ENCODE peak calls at places on chromosomes 13 and 19, in ten cellular contexts. Y is stomach, A is prostate gland, W is upper lobe of left lung, V is transverse colon, N is K562, D is breast epithelium, P is GM23338, O is sigmoid colon, X is HL-60. S is an unnamed sample.

GRCh38 chr19:2494084-2494446 is 18.1 kb downstream of the GADD45B start:
- DNase-seq in X (no peak), W (no peak), D (no peak), Y (no peak), N (no peak), O (no peak), A (no peak), P (no peak), V (no peak), S (no peak)

GRCh38 chr13:28037399-28037798 is 48.9 kb upstream of the URAD start:
- DNase-seq in W (no peak), D (no peak), A (no peak), O (no peak), Y (no peak), V (no peak), N (no peak), X (peak; percentile 29), P (no peak), S (no peak)

GRCh38 chr13:33050161-33050560 is 33.9 kb downstream of the KL start:
- DNase-seq in W (no peak), N (no peak), Y (no peak), P (no peak), X (no peak), D (no peak), A (no peak), V (no peak), O (no peak), S (no peak)

GRCh38 chr19:56155124-56155687 is 14.1 kb downstream of the ZNF444 start:
- DNase-seq in D (no peak), X (no peak), P (peak; percentile 86), A (no peak), Y (no peak), V (peak; percentile 33), W (no peak), N (peak; percentile 53), O (no peak), S (no peak)

GRCh38 chr13:50798923-50799322 is 44.6 kb downstream of the DLEU7 start:
- DNase-seq in Y (no peak), W (no peak), V (no peak), P (no peak), O (no peak), N (no peak), D (no peak), X (no peak), A (no peak), S (no peak)

GRCh38 chr13:102948006-102948405 is 102.2 kb downstream of the ERCC5 start:
- DNase-seq in V (no peak), A (no peak), N (no peak), Y (no peak), O (no peak), W (no peak), D (no peak), X (no peak), P (no peak), S (no peak)

GRCh38 chr19:5036733-5037681 is 68.1 kb downstream of the KDM4B start:
- DNase-seq in P (no peak), X (no peak), V (no peak), Y (no peak), A (no peak), N (no peak), D (no peak), O (peak; percentile 84), W (no peak), S (no peak)

GRCh38 chr13:30892966-30893365 is 13.1 kb upstream of the MEDAG start:
- DNase-seq in W (no peak), V (no peak), X (peak; percentile 14), P (peak; percentile 87), Y (no peak), A (no peak), N (peak; percentile 37), D (no peak), O (no peak), S (peak; percentile 87)

GRCh38 chr19:20039203-20039723 is at the start of gene ZNF682:
- DNase-seq in O (peak; percentile 97), V (peak; percentile 96), A (peak; percentile 97), P (peak; percentile 100), X (peak; percentile 83), W (peak; percentile 94), D (peak; percentile 98), Y (peak; percentile 97), N (peak; percentile 37), S (peak; percentile 99)

GRCh38 chr19:10368101-10368803 is 12.1 kb downstream of the TYK2 start:
- DNase-seq in N (no peak), D (no peak), W (no peak), X (no peak), V (no peak), Y (no peak), O (no peak), P (peak; percentile 36), A (no peak), S (no peak)

GRCh38 chr13:82467626-82468025 is 1414.6 kb downstream of the SLITRK1 start:
- DNase-seq in X (no peak), D (no peak), O (no peak), Y (no peak), P (no peak), N (no peak), V (no peak), W (no peak), A (no peak), S (no peak)

GRCh38 chr19:31436121-31436776 is 87.0 kb upstream of the TSHZ3 start:
- DNase-seq in Y (no peak), N (no peak), A (no peak), O (no peak), W (no peak), D (no peak), P (no peak), X (no peak), V (no peak), S (no peak)

GRCh38 chr13:113491418-113491883 is 940 bp upstream of the DCUN1D2 start:
- DNase-seq in N (peak; percentile 61), P (peak; percentile 76), O (no peak), X (no peak), Y (peak; percentile 37), W (no peak), V (peak; percentile 33), D (no peak), A (no peak), S (no peak)

GRCh38 chr19:1169921-1170885 is 3.9 kb downstream of the SBNO2 start:
- DNase-seq in V (peak; percentile 54), N (peak; percentile 50), Y (peak; percentile 56), P (no peak), O (peak; percentile 95), W (no peak), X (no peak), A (peak; percentile 53), D (no peak), S (peak; percentile 74)

GRCh38 chr13:50366488-50367174 is 351.4 kb downstream of the KCNRG start:
- DNase-seq in O (no peak), D (no peak), X (no peak), Y (no peak), W (no peak), N (no peak), P (no peak), A (no peak), V (no peak), S (no peak)

DNA sequence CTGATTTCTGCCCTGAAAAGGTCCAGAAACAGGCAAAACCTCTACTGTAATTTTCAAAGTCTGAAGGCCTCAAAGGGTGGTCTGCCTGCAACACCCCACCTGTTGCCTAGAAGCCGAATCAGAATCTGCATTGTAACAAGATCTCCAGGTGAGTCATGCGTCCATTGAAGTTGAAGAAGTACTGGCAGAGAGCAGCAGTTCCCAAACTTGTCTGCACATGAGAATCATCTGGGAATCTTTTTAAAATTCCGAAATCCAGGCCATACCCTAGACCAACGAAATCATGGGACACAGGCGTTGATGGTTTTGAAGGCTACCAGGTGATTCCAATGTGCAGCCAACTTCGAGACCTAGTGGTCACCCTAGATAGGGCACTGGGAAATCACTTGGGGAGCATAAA is 16.0 kb upstream of the CLN5 start:
- DNase-seq in D (no peak), V (no peak), P (no peak), O (no peak), A (no peak), Y (no peak), N (no peak), W (no peak), X (no peak), S (no peak)
- TF ChIP-seq CTCF in D (no peak), V (no peak), P (no peak), O (no peak), A (no peak), Y (no peak), N (no peak), W (no peak), X (no peak), S (no peak)

DNA sequence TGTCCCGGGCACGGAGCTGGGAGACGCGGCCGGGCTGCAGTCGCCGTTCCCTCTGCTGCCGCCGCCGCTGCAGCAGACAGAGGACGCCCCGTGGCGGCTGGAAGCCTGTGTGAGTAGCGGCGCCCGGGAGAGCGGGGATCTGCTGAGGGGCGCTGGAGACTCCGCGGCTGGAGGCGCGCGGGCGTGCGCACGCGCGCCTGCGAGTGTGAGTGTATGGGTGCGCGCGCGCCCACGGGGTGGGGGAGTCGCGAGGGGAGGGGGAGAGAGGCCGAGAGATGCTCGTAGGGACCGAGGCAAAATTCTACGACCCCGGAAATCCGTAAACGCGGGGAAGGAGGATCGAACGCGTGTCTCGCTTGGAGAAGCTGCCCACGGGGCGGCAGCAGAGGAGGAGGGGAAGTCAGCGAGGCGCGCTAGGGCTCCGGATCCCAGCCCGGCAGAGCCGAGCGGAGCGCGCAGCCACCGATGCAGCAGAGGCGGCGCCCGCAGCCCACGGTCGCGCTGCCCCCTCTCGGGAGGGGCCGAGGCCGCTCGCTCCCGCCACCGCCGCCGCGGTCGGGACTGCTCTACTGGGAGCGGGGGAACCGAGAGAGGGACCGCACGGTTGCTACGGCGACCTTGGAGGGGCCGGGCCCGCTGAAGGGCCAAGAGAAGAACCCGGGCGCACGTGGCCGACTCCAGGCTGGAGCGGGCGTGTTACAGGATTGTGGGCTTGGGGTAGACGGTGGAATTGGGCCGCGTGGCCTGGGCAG is at the start of gene ENOX1:
- DNase-seq in D (no peak), N (no peak), A (peak; percentile 62), P (peak; percentile 77), O (peak; percentile 90), W (peak; percentile 23), X (peak; percentile 33), V (peak; percentile 38), Y (peak; percentile 49), S (peak; percentile 65)
- TF ChIP-seq POLR2AphosphoS5 in D (no peak), N (no peak), A (peak; percentile 23), P (no peak), O (peak; percentile 74), W (no peak), X (no peak), V (no peak), Y (no peak), S (no peak)

GRCh38 chr13:65582160-65582559 is 1648.0 kb downstream of the PCDH9 start:
- DNase-seq in P (peak; percentile 4), D (no peak), X (no peak), A (no peak), V (no peak), Y (no peak), W (no peak), N (no peak), O (no peak), S (no peak)
- H3K27ac ChIP-seq in P (no peak overlapping the region), D (no peak overlapping the region), X (no peak overlapping the region), A (no peak overlapping the region), V (no peak overlapping the region), Y (no peak overlapping the region), W (no peak overlapping the region), N (no peak overlapping the region), O (no peak overlapping the region), S (no peak overlapping the region)

DNA sequence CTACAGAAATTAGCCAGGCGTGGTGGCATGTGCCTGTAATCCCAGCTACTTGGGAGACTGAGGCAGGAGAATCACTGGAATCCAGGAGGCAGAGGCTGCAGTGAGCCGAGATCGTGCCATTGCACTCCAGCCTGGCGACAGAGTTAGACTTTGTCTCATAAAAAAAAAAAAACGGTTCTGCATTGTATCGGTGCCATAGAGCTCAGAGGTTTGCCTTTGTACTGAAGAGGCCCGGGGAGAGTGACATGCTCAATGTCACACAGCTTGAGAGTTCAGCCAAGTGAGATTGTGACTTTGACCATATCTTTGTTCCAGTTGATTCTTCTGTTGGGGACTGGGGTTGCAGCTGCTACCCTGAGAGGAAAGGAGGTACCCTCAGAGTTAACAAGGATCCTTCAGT is 4.3 kb downstream of the HAUS8 start:
- DNase-seq in P (no peak), V (no peak), Y (no peak), W (no peak), D (no peak), X (no peak), N (no peak), A (no peak), O (no peak), S (no peak)
- TF ChIP-seq CTCF in P (no peak), V (no peak), Y (no peak), W (no peak), D (no peak), X (no peak), N (no peak), A (no peak), O (no peak), S (no peak)